ENCODE peak calls at places on chromosomes 11 and 22, in five cellular contexts. H, I, A, S and B are unnamed samples.

GRCh38 chr11:67628710-67629385 is 889 bp downstream of the NUDT8 start:
- DNase-seq in H (no peak), S (no peak), A (no peak), I (no peak), B (peak; percentile 47)

GRCh38 chr11:69910519-69911309 is 91.5 kb upstream of the FGF3 start:
- DNase-seq in A (no peak), S (no peak), I (peak; percentile 30), H (no peak), B (no peak)

GRCh38 chr11:119788096-119788883 is 59.3 kb upstream of the NECTIN1 start:
- DNase-seq in A (no peak), S (no peak), I (peak; percentile 54), H (no peak), B (no peak)

GRCh38 chr11:47797633-47798032 is 30.5 kb upstream of the FNBP4 start:
- DNase-seq in H (peak; percentile 77), I (no peak), S (peak; percentile 55), A (no peak), B (no peak)

GRCh38 chr11:46560300-46561025 is 33.4 kb downstream of the AMBRA1 start:
- DNase-seq in A (peak; percentile 58), H (peak; percentile 63), I (no peak), S (peak; percentile 48), B (peak; percentile 72)

GRCh38 chr11:126384449-126385070 is 29.1 kb downstream of the ST3GAL4 start:
- DNase-seq in A (no peak), S (no peak), I (no peak), H (no peak), B (no peak)

GRCh38 chr11:44133335-44133946 is 38.0 kb downstream of the EXT2 start:
- DNase-seq in A (no peak), I (no peak), H (peak; percentile 66), S (no peak), B (no peak)

GRCh38 chr11:119919656-119920055 is 190.7 kb upstream of the NECTIN1 start:
- DNase-seq in H (no peak), I (no peak), A (no peak), S (no peak), B (no peak)

DNA sequence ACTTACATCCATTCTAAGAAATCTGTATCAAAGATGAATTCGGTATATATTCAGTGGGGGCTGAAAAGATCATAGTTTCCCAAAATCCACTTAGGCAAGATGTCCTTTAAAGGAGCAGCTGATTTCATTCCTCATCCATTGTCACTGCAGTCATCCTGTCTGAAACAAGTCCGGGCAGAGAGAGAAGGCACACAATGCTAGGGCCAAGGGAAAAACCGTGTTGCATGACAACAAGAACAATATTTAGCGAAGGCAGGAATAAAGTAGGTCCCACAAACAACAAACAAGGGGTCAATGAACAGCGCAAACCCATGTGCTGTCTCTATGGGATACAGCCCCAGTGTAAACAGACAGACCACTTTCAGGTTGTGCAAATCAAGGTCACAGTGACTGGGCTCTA is 9.1 kb downstream of the PAMR1 start:
- DNase-seq in H (no peak), I (no peak), A (no peak), S (peak; percentile 78), B (no peak)
- H3K9ac ChIP-seq in H (no peak overlapping the region), I (no peak overlapping the region), A (no peak overlapping the region), S (no peak overlapping the region), B (no peak overlapping the region)

DNA sequence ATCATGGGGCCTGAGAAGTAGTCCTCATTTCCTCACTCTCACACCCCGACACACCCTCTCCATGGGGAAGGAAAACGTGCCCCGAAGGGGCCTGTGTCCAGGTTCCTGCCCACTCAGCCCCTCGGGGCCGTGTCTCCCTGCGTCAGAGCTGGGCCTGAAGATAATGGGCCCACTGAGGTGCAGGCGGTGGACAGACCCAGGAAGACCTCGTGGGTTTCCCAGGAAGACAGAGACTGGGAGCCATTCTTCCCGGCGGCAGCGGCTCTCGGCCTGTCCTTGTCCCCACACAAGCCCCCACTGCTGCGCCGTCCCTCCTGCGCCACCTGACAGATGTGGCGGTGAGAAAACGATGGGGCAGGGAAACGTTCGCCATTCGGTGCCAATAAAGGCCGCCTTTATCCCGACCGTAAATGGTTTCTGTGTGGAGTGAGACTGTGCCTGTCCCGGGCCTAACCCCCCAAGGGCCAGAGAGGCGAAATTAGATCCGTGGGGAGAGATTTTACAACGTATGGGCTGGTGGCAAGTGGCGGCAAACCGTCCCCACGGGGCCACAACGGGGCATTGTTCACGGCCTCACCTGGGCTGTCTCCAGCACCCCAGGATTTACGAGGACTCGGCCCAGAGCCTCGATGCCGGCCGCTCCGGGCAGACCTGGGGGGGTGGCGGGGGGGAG is 88.9 kb downstream of the CDKN1C start:
- DNase-seq in H (no peak), I (peak; percentile 59), A (no peak), S (no peak), B (no peak)
- H3K9ac ChIP-seq in H (no peak overlapping the region), I (no peak overlapping the region), A (no peak overlapping the region), S (no peak overlapping the region), B (no peak overlapping the region)

GRCh38 chr11:122114976-122115375 is 1.0 kb downstream of the BLID start:
- DNase-seq in S (no peak), H (peak; percentile 63), I (no peak), A (no peak), B (no peak)
- H3K9ac ChIP-seq in S (no peak overlapping the region), H (peak overlapping the region; percentile 35), I (no peak overlapping the region), A (no peak overlapping the region), B (no peak overlapping the region)

DNA sequence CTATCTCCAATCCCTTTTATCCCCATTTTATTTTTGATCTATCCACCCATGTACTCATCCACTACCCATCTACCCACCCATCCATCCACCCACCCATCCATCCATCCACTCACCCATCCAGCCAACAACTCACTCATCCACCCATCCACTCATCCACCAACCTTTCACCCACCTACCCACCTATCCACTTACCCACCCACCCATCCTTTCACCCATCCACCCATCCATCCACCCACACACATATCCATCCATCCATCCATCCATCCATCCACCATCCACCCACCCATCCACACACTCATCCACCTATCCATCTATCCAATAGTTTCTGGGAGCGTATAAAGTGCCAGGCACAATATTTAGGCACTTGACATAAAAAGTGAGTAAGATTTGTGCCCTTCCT is 39.2 kb upstream of the NFAM1 start:
- DNase-seq in H (no peak), S (no peak), A (no peak), I (peak; percentile 1), B (no peak)
- H3K9ac ChIP-seq in H (no peak overlapping the region), S (no peak overlapping the region), A (no peak overlapping the region), I (no peak overlapping the region), B (no peak overlapping the region)

GRCh38 chr11:117096140-117096972 is 1.9 kb downstream of the SIK3 start:
- DNase-seq in A (peak; percentile 29), H (peak; percentile 40), S (no peak), I (no peak), B (peak; percentile 55)

GRCh38 chr11:117096973-117097566 is 1.2 kb downstream of the SIK3 start:
- DNase-seq in H (peak; percentile 30), I (no peak), S (no peak), A (no peak), B (no peak)

GRCh38 chr11:117095301-117096139 is 2.7 kb downstream of the SIK3 start:
- DNase-seq in S (no peak), A (no peak), H (peak; percentile 74), I (no peak), B (no peak)

GRCh38 chr11:117092951-117093590 is 5.2 kb downstream of the SIK3 start:
- DNase-seq in S (no peak), A (no peak), H (no peak), I (no peak), B (no peak)

DNA sequence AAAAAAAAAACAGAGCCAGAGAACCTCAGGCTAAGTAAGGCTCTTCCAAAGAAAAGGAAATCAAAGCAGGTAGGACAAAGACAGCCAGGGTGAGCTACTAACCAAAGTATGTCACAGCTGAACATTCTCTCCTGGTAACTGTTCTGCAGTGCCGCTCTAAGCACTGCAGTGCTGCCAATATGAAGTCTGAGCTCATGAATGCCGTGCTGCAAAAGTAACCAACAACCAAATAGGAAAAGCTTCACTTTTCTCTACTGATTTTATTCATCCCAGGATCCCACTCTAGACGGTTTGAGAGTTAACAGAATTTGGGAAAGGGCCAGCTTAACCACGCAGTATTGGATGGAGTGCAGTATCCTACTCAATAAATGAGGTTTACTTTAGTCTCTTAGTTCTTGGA is 3.5 kb downstream of the SIK3 start:
- DNase-seq in S (peak; percentile 43), I (no peak), H (peak; percentile 61), A (no peak), B (no peak)
- H3K9ac ChIP-seq in S (no peak overlapping the region), I (no peak overlapping the region), H (peak overlapping the region; percentile 95), A (no peak overlapping the region), B (no peak overlapping the region)

GRCh38 chr11:2914475-2915195 is 14.6 kb downstream of the PHLDA2 start:
- DNase-seq in I (peak; percentile 54), S (no peak), A (no peak), H (no peak), B (no peak)
- H3K9ac ChIP-seq in I (no peak overlapping the region), S (no peak overlapping the region), A (no peak overlapping the region), H (no peak overlapping the region), B (no peak overlapping the region)

DNA sequence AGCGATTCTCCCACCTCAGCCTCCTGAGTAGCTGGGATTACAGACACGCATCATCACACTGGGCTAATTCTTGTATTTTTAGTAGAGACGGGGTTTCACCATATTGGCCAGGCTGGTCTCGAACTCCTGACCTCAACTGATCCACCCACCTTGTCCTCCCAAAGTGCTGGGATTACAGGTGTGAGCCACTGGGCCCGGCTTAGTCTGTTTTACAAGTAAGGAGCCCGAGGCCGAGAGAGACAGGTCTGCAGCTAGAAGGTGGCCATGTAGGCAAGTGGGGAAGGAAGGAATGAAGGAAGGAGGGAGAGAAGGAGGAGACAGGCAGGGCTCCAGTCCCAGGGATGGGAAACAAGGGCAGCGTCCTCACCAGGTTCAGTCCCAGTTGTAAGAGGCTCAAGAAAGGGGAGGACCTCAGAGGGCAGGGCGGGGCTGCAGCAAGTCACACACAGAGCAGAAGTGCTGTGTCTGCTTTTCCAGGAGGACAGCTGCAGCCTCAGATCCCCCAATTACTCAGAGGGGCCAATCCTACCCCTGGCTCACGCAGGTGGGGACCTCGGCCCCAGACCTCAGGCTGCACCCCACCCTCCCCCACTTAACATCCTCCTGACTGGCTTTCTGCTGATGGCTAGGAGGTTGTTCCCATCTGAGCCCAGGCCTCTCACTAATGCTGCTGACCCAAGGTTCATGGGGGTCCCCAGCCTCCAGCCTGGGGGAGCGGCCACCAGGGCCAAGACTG is 53.8 kb upstream of the PRR5 start:
- DNase-seq in A (no peak), S (no peak), I (peak; percentile 25), H (peak; percentile 83), B (no peak)
- H3K9ac ChIP-seq in A (no peak overlapping the region), S (no peak overlapping the region), I (no peak overlapping the region), H (peak overlapping the region; percentile 94), B (no peak overlapping the region)

DNA sequence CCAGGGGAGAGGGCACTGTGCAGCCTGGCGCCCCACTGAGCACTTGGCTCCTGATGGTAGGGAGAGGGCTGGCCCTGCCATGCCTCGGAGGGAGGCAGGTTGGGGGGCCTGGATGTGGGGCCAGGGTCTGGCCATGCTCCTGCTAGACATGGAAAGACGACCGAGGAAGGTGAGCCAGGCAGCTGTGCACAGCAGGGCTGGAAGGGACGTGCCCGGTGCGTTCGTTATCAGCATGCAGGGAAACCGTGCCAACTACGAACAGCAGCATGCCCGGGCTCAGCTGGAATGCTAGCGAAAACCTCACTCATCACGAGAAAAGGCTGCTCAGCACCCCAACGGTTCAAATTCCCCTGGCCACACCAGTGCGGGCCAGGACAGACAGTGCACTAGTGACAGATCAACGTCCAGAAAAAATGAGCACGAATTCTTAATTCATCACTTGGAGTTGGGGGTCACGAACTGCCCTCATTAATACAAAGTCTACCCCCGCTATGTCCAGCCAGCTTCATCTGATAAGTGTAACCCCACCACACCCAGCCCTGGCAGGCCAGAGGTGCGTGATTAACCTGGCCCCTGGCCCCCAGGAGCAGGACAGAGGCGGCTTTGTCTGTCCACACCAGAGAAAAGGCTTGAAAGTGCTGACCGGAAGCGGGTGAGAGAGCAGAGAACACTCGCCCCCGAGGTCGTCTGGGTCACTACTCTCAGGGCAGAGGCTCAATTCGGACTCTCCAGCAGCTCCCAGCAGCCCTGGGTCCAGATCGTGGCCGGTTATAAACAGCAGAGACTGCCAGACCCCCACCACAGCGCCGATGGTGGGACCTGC is 84.2 kb downstream of the CELSR1 start:
- DNase-seq in A (no peak), H (no peak), S (peak; percentile 90), I (peak; percentile 74), B (no peak)
- H3K9ac ChIP-seq in A (no peak overlapping the region), H (no peak overlapping the region), S (peak overlapping the region; percentile 17), I (no peak overlapping the region), B (no peak overlapping the region)